ENCODE peak calls at places on chromosomes 1 and 21, in nine cellular contexts. One of them, this sample, is unnamed.

GRCh38 chr1:1954831-1955441 is 35.9 kb upstream of the TMEM52 start:
- DNase-seq in psoas muscle: no peak
- DNase-seq in IMR-90: no peak
- DNase-seq in HCT116: no peak
- DNase-seq in CD8-positive, alpha-beta memory T cell: no peak
- DNase-seq in tibial artery: no peak
- DNase-seq in cardiac muscle cell: no peak
- DNase-seq in A549: no peak
- DNase-seq in dorsolateral prefrontal cortex: no peak
- DNase-seq in this sample: no peak

GRCh38 chr1:112579801-112580510 is 39.0 kb downstream of the ST7L start:
- DNase-seq in psoas muscle: no peak
- DNase-seq in IMR-90: peak
- DNase-seq in HCT116: no peak
- DNase-seq in CD8-positive, alpha-beta memory T cell: no peak
- DNase-seq in tibial artery: no peak
- DNase-seq in cardiac muscle cell: no peak
- DNase-seq in A549: no peak
- DNase-seq in dorsolateral prefrontal cortex: no peak
- DNase-seq in this sample: no peak

GRCh38 chr1:178870944-178871343 is at the start of gene ANGPTL1:
- DNase-seq in psoas muscle: no peak
- DNase-seq in IMR-90: peak
- DNase-seq in HCT116: no peak
- DNase-seq in CD8-positive, alpha-beta memory T cell: no peak
- DNase-seq in tibial artery: no peak
- DNase-seq in cardiac muscle cell: peak
- DNase-seq in A549: no peak
- DNase-seq in dorsolateral prefrontal cortex: no peak
- DNase-seq in this sample: no peak

GRCh38 chr1:201020040-201020591 is 3.4 kb downstream of the KIF21B start:
- DNase-seq in psoas muscle: no peak
- DNase-seq in IMR-90: no peak
- DNase-seq in HCT116: no peak
- DNase-seq in CD8-positive, alpha-beta memory T cell: peak
- DNase-seq in tibial artery: no peak
- DNase-seq in cardiac muscle cell: no peak
- DNase-seq in A549: no peak
- DNase-seq in dorsolateral prefrontal cortex: no peak
- DNase-seq in this sample: no peak

GRCh38 chr1:83910461-83910860 is 88.5 kb downstream of the TTLL7 start:
- DNase-seq in psoas muscle: no peak
- DNase-seq in IMR-90: peak
- DNase-seq in HCT116: no peak
- DNase-seq in CD8-positive, alpha-beta memory T cell: no peak
- DNase-seq in tibial artery: no peak
- DNase-seq in cardiac muscle cell: peak
- DNase-seq in A549: no peak
- DNase-seq in dorsolateral prefrontal cortex: no peak
- DNase-seq in this sample: no peak

GRCh38 chr1:201063190-201063544 is 39.7 kb upstream of the KIF21B start:
- DNase-seq in psoas muscle: no peak
- DNase-seq in IMR-90: no peak
- DNase-seq in HCT116: no peak
- DNase-seq in CD8-positive, alpha-beta memory T cell: no peak
- DNase-seq in tibial artery: no peak
- DNase-seq in cardiac muscle cell: no peak
- DNase-seq in A549: no peak
- DNase-seq in dorsolateral prefrontal cortex: no peak
- DNase-seq in this sample: no peak

GRCh38 chr1:223201967-223202366 is 58.9 kb upstream of the TLR5 start:
- DNase-seq in psoas muscle: no peak
- DNase-seq in IMR-90: no peak
- DNase-seq in HCT116: no peak
- DNase-seq in CD8-positive, alpha-beta memory T cell: no peak
- DNase-seq in tibial artery: no peak
- DNase-seq in cardiac muscle cell: no peak
- DNase-seq in A549: no peak
- DNase-seq in dorsolateral prefrontal cortex: no peak
- DNase-seq in this sample: no peak

GRCh38 chr21:44815852-44816628 is 1.8 kb downstream of the SUMO3 start:
- DNase-seq in psoas muscle: no peak
- DNase-seq in IMR-90: no peak
- DNase-seq in HCT116: no peak
- DNase-seq in CD8-positive, alpha-beta memory T cell: no peak
- DNase-seq in tibial artery: no peak
- DNase-seq in cardiac muscle cell: no peak
- DNase-seq in A549: no peak
- DNase-seq in dorsolateral prefrontal cortex: no peak
- DNase-seq in this sample: no peak

GRCh38 chr1:243587285-243587684 is 262.8 kb downstream of the AKT3 start:
- DNase-seq in psoas muscle: no peak
- DNase-seq in IMR-90: no peak
- DNase-seq in HCT116: no peak
- DNase-seq in CD8-positive, alpha-beta memory T cell: no peak
- DNase-seq in tibial artery: no peak
- DNase-seq in cardiac muscle cell: no peak
- DNase-seq in A549: no peak
- DNase-seq in dorsolateral prefrontal cortex: no peak
- DNase-seq in this sample: no peak

GRCh38 chr1:113565621-113566020 is 175.3 kb downstream of the MAGI3 start:
- DNase-seq in psoas muscle: no peak
- DNase-seq in IMR-90: no peak
- DNase-seq in HCT116: no peak
- DNase-seq in CD8-positive, alpha-beta memory T cell: no peak
- DNase-seq in tibial artery: no peak
- DNase-seq in cardiac muscle cell: peak
- DNase-seq in A549: no peak
- DNase-seq in dorsolateral prefrontal cortex: no peak
- DNase-seq in this sample: no peak

DNA sequence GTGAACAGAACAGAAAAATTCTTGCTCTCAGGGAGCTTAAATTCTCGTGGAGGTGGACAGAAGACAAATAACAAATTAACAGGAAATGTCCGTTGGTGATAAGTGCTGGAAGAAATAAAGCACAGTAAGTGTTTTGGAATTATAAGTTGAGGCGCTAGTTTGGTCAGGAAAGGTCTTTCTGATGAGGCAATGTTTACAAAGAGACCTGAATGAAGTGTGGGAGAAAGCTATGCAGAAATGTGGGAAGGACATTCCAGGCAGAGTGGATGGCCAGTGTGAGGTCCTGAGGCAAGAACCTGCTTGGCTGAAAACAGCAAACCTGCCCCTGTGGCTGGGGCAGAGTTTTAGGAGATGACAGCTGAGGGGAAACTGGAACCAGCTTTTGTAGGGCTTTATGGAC is 23.3 kb downstream of the NGF start:
- DNase-seq in psoas muscle: no peak
- DNase-seq in IMR-90: peak
- DNase-seq in HCT116: no peak
- DNase-seq in CD8-positive, alpha-beta memory T cell: no peak
- DNase-seq in tibial artery: no peak
- DNase-seq in cardiac muscle cell: peak
- DNase-seq in A549: peak
- DNase-seq in dorsolateral prefrontal cortex: no peak
- DNase-seq in this sample: no peak
- H3K27ac ChIP-seq in psoas muscle: no peak
- H3K27ac ChIP-seq in IMR-90: no peak
- H3K27ac ChIP-seq in HCT116: no peak
- H3K27ac ChIP-seq in CD8-positive, alpha-beta memory T cell: no peak
- H3K27ac ChIP-seq in tibial artery: peak
- H3K27ac ChIP-seq in cardiac muscle cell: no peak
- H3K27ac ChIP-seq in A549: peak
- H3K27ac ChIP-seq in dorsolateral prefrontal cortex: no peak
- H3K27ac ChIP-seq in this sample: peak

GRCh38 chr21:42545745-42546144 is 32.1 kb downstream of the SLC37A1 start:
- DNase-seq in psoas muscle: no peak
- DNase-seq in IMR-90: no peak
- DNase-seq in HCT116: no peak
- DNase-seq in CD8-positive, alpha-beta memory T cell: no peak
- DNase-seq in tibial artery: no peak
- DNase-seq in cardiac muscle cell: no peak
- DNase-seq in A549: no peak
- DNase-seq in dorsolateral prefrontal cortex: no peak
- DNase-seq in this sample: no peak

GRCh38 chr21:42547001-42547905 is 33.6 kb downstream of the SLC37A1 start:
- DNase-seq in psoas muscle: no peak
- DNase-seq in IMR-90: no peak
- DNase-seq in HCT116: no peak
- DNase-seq in CD8-positive, alpha-beta memory T cell: no peak
- DNase-seq in tibial artery: peak
- DNase-seq in cardiac muscle cell: no peak
- DNase-seq in A549: no peak
- DNase-seq in dorsolateral prefrontal cortex: no peak
- DNase-seq in this sample: no peak

GRCh38 chr21:42546433-42546832 is 32.8 kb downstream of the SLC37A1 start:
- DNase-seq in psoas muscle: no peak
- DNase-seq in IMR-90: no peak
- DNase-seq in HCT116: no peak
- DNase-seq in CD8-positive, alpha-beta memory T cell: no peak
- DNase-seq in tibial artery: no peak
- DNase-seq in cardiac muscle cell: no peak
- DNase-seq in A549: no peak
- DNase-seq in dorsolateral prefrontal cortex: no peak
- DNase-seq in this sample: no peak

GRCh38 chr21:42544544-42544943 is 30.9 kb downstream of the SLC37A1 start:
- DNase-seq in psoas muscle: no peak
- DNase-seq in IMR-90: no peak
- DNase-seq in HCT116: no peak
- DNase-seq in CD8-positive, alpha-beta memory T cell: no peak
- DNase-seq in tibial artery: peak
- DNase-seq in cardiac muscle cell: no peak
- DNase-seq in A549: no peak
- DNase-seq in dorsolateral prefrontal cortex: no peak
- DNase-seq in this sample: no peak

GRCh38 chr21:42545317-42545716 is 31.7 kb downstream of the SLC37A1 start:
- DNase-seq in psoas muscle: no peak
- DNase-seq in IMR-90: no peak
- DNase-seq in HCT116: no peak
- DNase-seq in CD8-positive, alpha-beta memory T cell: no peak
- DNase-seq in tibial artery: no peak
- DNase-seq in cardiac muscle cell: no peak
- DNase-seq in A549: no peak
- DNase-seq in dorsolateral prefrontal cortex: no peak
- DNase-seq in this sample: no peak
- H3K27ac ChIP-seq in psoas muscle: no peak
- H3K27ac ChIP-seq in IMR-90: no peak
- H3K27ac ChIP-seq in HCT116: no peak
- H3K27ac ChIP-seq in CD8-positive, alpha-beta memory T cell: peak
- H3K27ac ChIP-seq in tibial artery: no peak
- H3K27ac ChIP-seq in cardiac muscle cell: no peak
- H3K27ac ChIP-seq in A549: no peak
- H3K27ac ChIP-seq in dorsolateral prefrontal cortex: no peak
- H3K27ac ChIP-seq in this sample: no peak

GRCh38 chr1:3924186-3924815 is 24.2 kb upstream of the C1orf174 start:
- DNase-seq in psoas muscle: no peak
- DNase-seq in IMR-90: no peak
- DNase-seq in HCT116: no peak
- DNase-seq in CD8-positive, alpha-beta memory T cell: no peak
- DNase-seq in tibial artery: no peak
- DNase-seq in cardiac muscle cell: no peak
- DNase-seq in A549: no peak
- DNase-seq in dorsolateral prefrontal cortex: no peak
- DNase-seq in this sample: no peak

GRCh38 chr1:3923378-3924185 is 23.5 kb upstream of the C1orf174 start:
- DNase-seq in psoas muscle: no peak
- DNase-seq in IMR-90: no peak
- DNase-seq in HCT116: no peak
- DNase-seq in CD8-positive, alpha-beta memory T cell: no peak
- DNase-seq in tibial artery: no peak
- DNase-seq in cardiac muscle cell: no peak
- DNase-seq in A549: no peak
- DNase-seq in dorsolateral prefrontal cortex: no peak
- DNase-seq in this sample: no peak

GRCh38 chr1:3922851-3923250 is 22.8 kb upstream of the C1orf174 start:
- DNase-seq in psoas muscle: no peak
- DNase-seq in IMR-90: no peak
- DNase-seq in HCT116: no peak
- DNase-seq in CD8-positive, alpha-beta memory T cell: no peak
- DNase-seq in tibial artery: no peak
- DNase-seq in cardiac muscle cell: no peak
- DNase-seq in A549: no peak
- DNase-seq in dorsolateral prefrontal cortex: no peak
- DNase-seq in this sample: no peak

GRCh38 chr1:3921786-3922185 is 21.7 kb upstream of the C1orf174 start:
- DNase-seq in psoas muscle: no peak
- DNase-seq in IMR-90: no peak
- DNase-seq in HCT116: no peak
- DNase-seq in CD8-positive, alpha-beta memory T cell: no peak
- DNase-seq in tibial artery: no peak
- DNase-seq in cardiac muscle cell: no peak
- DNase-seq in A549: no peak
- DNase-seq in dorsolateral prefrontal cortex: no peak
- DNase-seq in this sample: no peak

DNA sequence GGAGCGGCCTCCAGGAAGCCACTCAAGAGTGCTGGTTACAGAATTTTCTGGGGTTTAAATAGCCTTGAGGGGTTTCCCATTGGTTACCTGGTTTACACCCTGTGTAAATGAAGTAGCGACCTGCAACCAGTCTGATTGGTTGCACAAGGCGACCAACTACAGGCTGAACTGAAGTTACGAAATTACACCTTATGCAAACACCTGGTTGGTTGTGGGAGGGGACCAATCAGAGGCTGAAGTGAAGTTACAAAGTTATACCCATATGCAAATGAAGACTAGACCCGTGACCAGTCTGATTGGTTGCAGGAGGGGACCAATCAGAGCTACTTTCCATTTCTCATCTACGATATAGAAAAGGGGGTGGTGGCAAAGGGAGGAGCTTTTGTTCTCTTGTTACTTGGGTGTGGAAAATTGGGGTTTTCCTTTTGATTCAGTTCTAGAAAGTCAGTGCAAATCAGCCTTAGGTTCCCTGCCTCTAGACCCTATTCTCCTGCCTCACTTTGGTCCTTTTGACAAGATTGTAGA is 22.2 kb upstream of the C1orf174 start:
- DNase-seq in psoas muscle: no peak
- DNase-seq in IMR-90: no peak
- DNase-seq in HCT116: no peak
- DNase-seq in CD8-positive, alpha-beta memory T cell: no peak
- DNase-seq in tibial artery: no peak
- DNase-seq in cardiac muscle cell: no peak
- DNase-seq in A549: no peak
- DNase-seq in dorsolateral prefrontal cortex: no peak
- DNase-seq in this sample: no peak
- H3K27ac ChIP-seq in psoas muscle: no peak
- H3K27ac ChIP-seq in IMR-90: no peak
- H3K27ac ChIP-seq in HCT116: no peak
- H3K27ac ChIP-seq in CD8-positive, alpha-beta memory T cell: no peak
- H3K27ac ChIP-seq in tibial artery: no peak
- H3K27ac ChIP-seq in cardiac muscle cell: no peak
- H3K27ac ChIP-seq in A549: no peak
- H3K27ac ChIP-seq in dorsolateral prefrontal cortex: no peak
- H3K27ac ChIP-seq in this sample: no peak

DNA sequence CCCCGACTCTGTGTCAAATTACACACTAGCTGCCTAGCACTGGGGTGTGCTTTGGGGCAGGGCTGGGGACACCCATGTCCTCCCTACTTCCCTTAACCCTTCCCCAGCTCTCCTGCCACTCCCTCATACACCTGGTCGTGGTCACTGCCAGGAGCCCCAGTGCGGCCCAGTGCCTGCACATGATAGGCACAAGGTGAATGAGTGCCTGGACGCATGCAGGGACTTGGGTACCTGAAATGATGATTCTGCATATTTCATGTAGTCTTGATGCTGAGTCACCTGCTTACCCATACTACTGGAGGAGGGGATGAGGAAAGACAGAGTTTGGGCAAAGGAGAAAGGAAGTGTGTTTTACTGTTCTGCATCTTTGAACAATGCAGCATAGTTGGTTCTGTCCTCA is 1.5 kb upstream of the VANGL2 start:
- DNase-seq in psoas muscle: no peak
- DNase-seq in IMR-90: no peak
- DNase-seq in HCT116: no peak
- DNase-seq in CD8-positive, alpha-beta memory T cell: no peak
- DNase-seq in tibial artery: no peak
- DNase-seq in cardiac muscle cell: no peak
- DNase-seq in A549: no peak
- DNase-seq in dorsolateral prefrontal cortex: no peak
- DNase-seq in this sample: no peak
- H3K27ac ChIP-seq in psoas muscle: no peak
- H3K27ac ChIP-seq in IMR-90: no peak
- H3K27ac ChIP-seq in HCT116: no peak
- H3K27ac ChIP-seq in CD8-positive, alpha-beta memory T cell: no peak
- H3K27ac ChIP-seq in tibial artery: no peak
- H3K27ac ChIP-seq in cardiac muscle cell: no peak
- H3K27ac ChIP-seq in A549: peak
- H3K27ac ChIP-seq in dorsolateral prefrontal cortex: no peak
- H3K27ac ChIP-seq in this sample: no peak

This sample was measured in coronary artery.